ENCODE peak calls at places on chromosomes 16 and 17, in seven cellular contexts. One of them, this sample, is unnamed.

GRCh38 chr17:42833771-42834422 is 700 bp downstream of the PSME3 start:
- DNase-seq in HCT116: no peak
- DNase-seq in IMR-90: no peak
- DNase-seq in A549: no peak
- DNase-seq in transverse colon: no peak
- DNase-seq in body of pancreas: no peak
- DNase-seq in ovary: no peak
- DNase-seq in this sample: no peak

GRCh38 chr16:87457724-87458423 is 35.0 kb downstream of the ZCCHC14 start:
- DNase-seq in HCT116: peak; percentile 97
- DNase-seq in IMR-90: peak; percentile 99
- DNase-seq in A549: peak; percentile 36
- DNase-seq in transverse colon: no peak
- DNase-seq in body of pancreas: peak; percentile 27
- DNase-seq in ovary: peak; percentile 12
- DNase-seq in this sample: no peak

GRCh38 chr17:8147141-8147804 is 4.9 kb downstream of the PER1 start:
- DNase-seq in HCT116: no peak
- DNase-seq in IMR-90: no peak
- DNase-seq in A549: no peak
- DNase-seq in transverse colon: no peak
- DNase-seq in body of pancreas: no peak
- DNase-seq in ovary: no peak
- DNase-seq in this sample: no peak

GRCh38 chr16:20898938-20899502 is 1.1 kb downstream of the DCUN1D3 start:
- DNase-seq in HCT116: no peak
- DNase-seq in IMR-90: peak; percentile 86
- DNase-seq in A549: no peak
- DNase-seq in transverse colon: no peak
- DNase-seq in body of pancreas: no peak
- DNase-seq in ovary: no peak
- DNase-seq in this sample: no peak

GRCh38 chr17:58332720-58333395 is 4.3 kb upstream of the TSPOAP1 start:
- DNase-seq in HCT116: no peak
- DNase-seq in IMR-90: no peak
- DNase-seq in A549: no peak
- DNase-seq in transverse colon: no peak
- DNase-seq in body of pancreas: no peak
- DNase-seq in ovary: no peak
- DNase-seq in this sample: no peak

GRCh38 chr16:63702981-63703590 is 1418.8 kb downstream of the CDH11 start:
- DNase-seq in HCT116: no peak
- DNase-seq in IMR-90: no peak
- DNase-seq in A549: no peak
- DNase-seq in transverse colon: no peak
- DNase-seq in body of pancreas: peak; percentile 66
- DNase-seq in ovary: no peak
- DNase-seq in this sample: no peak

GRCh38 chr16:52501746-52502145 is 45.2 kb downstream of the TOX3 start:
- DNase-seq in HCT116: no peak
- DNase-seq in IMR-90: no peak
- DNase-seq in A549: no peak
- DNase-seq in transverse colon: no peak
- DNase-seq in body of pancreas: no peak
- DNase-seq in ovary: no peak
- DNase-seq in this sample: no peak

GRCh38 chr16:1745181-1745899 is 26.0 kb downstream of the NME3 start:
- DNase-seq in HCT116: no peak
- DNase-seq in IMR-90: peak; percentile 59
- DNase-seq in A549: no peak
- DNase-seq in transverse colon: no peak
- DNase-seq in body of pancreas: no peak
- DNase-seq in ovary: no peak
- DNase-seq in this sample: no peak

GRCh38 chr16:85638248-85638647 is 25.1 kb downstream of the GSE1 start:
- DNase-seq in HCT116: no peak
- DNase-seq in IMR-90: no peak
- DNase-seq in A549: no peak
- DNase-seq in transverse colon: no peak
- DNase-seq in body of pancreas: no peak
- DNase-seq in ovary: no peak
- DNase-seq in this sample: no peak

GRCh38 chr16:85638695-85639409 is 25.7 kb downstream of the GSE1 start:
- DNase-seq in HCT116: no peak
- DNase-seq in IMR-90: no peak
- DNase-seq in A549: no peak
- DNase-seq in transverse colon: no peak
- DNase-seq in body of pancreas: peak; percentile 70
- DNase-seq in ovary: no peak
- DNase-seq in this sample: peak; percentile 84

GRCh38 chr16:85640254-85640558 is 27.1 kb downstream of the GSE1 start:
- DNase-seq in HCT116: no peak
- DNase-seq in IMR-90: no peak
- DNase-seq in A549: no peak
- DNase-seq in transverse colon: no peak
- DNase-seq in body of pancreas: no peak
- DNase-seq in ovary: no peak
- DNase-seq in this sample: no peak

GRCh38 chr16:85640606-85641005 is 27.5 kb downstream of the GSE1 start:
- DNase-seq in HCT116: no peak
- DNase-seq in IMR-90: no peak
- DNase-seq in A549: no peak
- DNase-seq in transverse colon: no peak
- DNase-seq in body of pancreas: no peak
- DNase-seq in ovary: no peak
- DNase-seq in this sample: no peak

GRCh38 chr16:85639529-85640253 is 26.6 kb downstream of the GSE1 start:
- DNase-seq in HCT116: no peak
- DNase-seq in IMR-90: no peak
- DNase-seq in A549: no peak
- DNase-seq in transverse colon: no peak
- DNase-seq in body of pancreas: peak; percentile 81
- DNase-seq in ovary: no peak
- DNase-seq in this sample: peak; percentile 93
- TF ChIP-seq POLR2A in HCT116: no peak
- TF ChIP-seq POLR2A in IMR-90: no peak
- TF ChIP-seq POLR2A in A549: no peak
- TF ChIP-seq POLR2A in transverse colon: no peak
- TF ChIP-seq POLR2A in body of pancreas: peak; percentile 13
- TF ChIP-seq POLR2A in ovary: no peak
- TF ChIP-seq POLR2A in this sample: peak; percentile 6

DNA sequence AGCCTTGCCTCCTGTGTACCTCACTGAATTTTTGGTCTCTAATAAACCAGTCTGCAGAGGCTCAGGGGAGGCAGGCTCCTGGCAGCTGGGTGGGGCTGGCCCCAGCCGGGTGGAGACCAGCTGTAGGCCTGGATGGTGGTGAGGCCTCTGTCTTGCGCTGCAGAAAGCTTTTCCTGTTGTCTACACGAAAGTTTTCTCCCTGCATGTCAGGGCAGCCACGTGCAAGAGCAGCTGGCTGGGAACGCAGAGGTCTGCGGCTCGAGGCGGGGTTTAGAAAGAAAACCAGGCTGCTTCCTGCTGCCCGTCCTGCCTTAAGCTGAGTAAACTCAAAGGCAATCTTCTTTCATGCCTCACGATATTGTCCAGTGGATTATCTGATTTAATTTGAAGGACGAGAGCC is 2.4 kb downstream of the SERPINF1 start:
- DNase-seq in HCT116: no peak
- DNase-seq in IMR-90: peak; percentile 87
- DNase-seq in A549: no peak
- DNase-seq in transverse colon: peak; percentile 84
- DNase-seq in body of pancreas: peak; percentile 74
- DNase-seq in ovary: peak; percentile 76
- DNase-seq in this sample: no peak
- H3K4me3 ChIP-seq in HCT116: no peak overlapping the region
- H3K4me3 ChIP-seq in IMR-90: no peak overlapping the region
- H3K4me3 ChIP-seq in A549: no peak overlapping the region
- H3K4me3 ChIP-seq in transverse colon: no peak overlapping the region
- H3K4me3 ChIP-seq in body of pancreas: no peak overlapping the region
- H3K4me3 ChIP-seq in ovary: peak overlapping the region; percentile 47
- H3K4me3 ChIP-seq in this sample: no peak overlapping the region

GRCh38 chr17:46036491-46036890 is 37.4 kb downstream of the STH start:
- DNase-seq in HCT116: no peak
- DNase-seq in IMR-90: no peak
- DNase-seq in A549: no peak
- DNase-seq in transverse colon: no peak
- DNase-seq in body of pancreas: no peak
- DNase-seq in ovary: no peak
- DNase-seq in this sample: no peak

GRCh38 chr17:46038414-46038813 is 39.4 kb downstream of the STH start:
- DNase-seq in HCT116: no peak
- DNase-seq in IMR-90: no peak
- DNase-seq in A549: no peak
- DNase-seq in transverse colon: no peak
- DNase-seq in body of pancreas: no peak
- DNase-seq in ovary: peak; percentile 19
- DNase-seq in this sample: no peak

GRCh38 chr17:46039592-46040186 is 40.6 kb downstream of the STH start:
- DNase-seq in HCT116: no peak
- DNase-seq in IMR-90: no peak
- DNase-seq in A549: no peak
- DNase-seq in transverse colon: no peak
- DNase-seq in body of pancreas: peak; percentile 47
- DNase-seq in ovary: peak; percentile 30
- DNase-seq in this sample: peak; percentile 80

GRCh38 chr17:46037722-46038255 is 38.7 kb downstream of the STH start:
- DNase-seq in HCT116: no peak
- DNase-seq in IMR-90: no peak
- DNase-seq in A549: no peak
- DNase-seq in transverse colon: no peak
- DNase-seq in body of pancreas: no peak
- DNase-seq in ovary: no peak
- DNase-seq in this sample: no peak

DNA sequence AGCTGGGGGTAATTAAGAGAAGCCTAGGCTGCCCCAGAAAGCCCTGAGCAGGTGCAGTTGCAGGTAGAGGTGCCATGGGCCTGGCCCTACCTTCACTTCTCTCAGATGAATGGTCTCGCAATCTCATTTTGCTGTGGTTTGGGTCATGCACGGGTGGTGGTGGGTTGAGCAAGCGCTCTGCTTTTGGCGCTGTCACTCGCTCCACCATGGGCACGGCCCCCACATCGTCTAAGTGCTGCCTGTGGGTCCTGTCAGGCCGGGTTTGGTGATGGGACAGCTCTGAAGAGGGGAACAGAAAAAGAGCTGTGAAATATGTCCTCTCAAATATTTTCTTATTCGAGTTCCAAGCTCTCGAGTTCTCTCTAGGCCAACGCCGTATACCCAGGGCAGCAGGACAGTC is 39.9 kb downstream of the STH start:
- DNase-seq in HCT116: no peak
- DNase-seq in IMR-90: no peak
- DNase-seq in A549: no peak
- DNase-seq in transverse colon: no peak
- DNase-seq in body of pancreas: no peak
- DNase-seq in ovary: peak; percentile 15
- DNase-seq in this sample: no peak
- H3K27ac ChIP-seq in HCT116: no peak overlapping the region
- H3K27ac ChIP-seq in IMR-90: no peak overlapping the region
- H3K27ac ChIP-seq in A549: no peak overlapping the region
- H3K27ac ChIP-seq in transverse colon: no peak overlapping the region
- H3K27ac ChIP-seq in body of pancreas: peak overlapping the region; percentile 16
- H3K27ac ChIP-seq in ovary: no peak overlapping the region
- H3K27ac ChIP-seq in this sample: no peak overlapping the region

GRCh38 chr17:82065638-82066303 is at the start of gene DUS1L:
- DNase-seq in HCT116: no peak
- DNase-seq in IMR-90: peak; percentile 37
- DNase-seq in A549: peak; percentile 72
- DNase-seq in transverse colon: peak; percentile 67
- DNase-seq in body of pancreas: peak; percentile 62
- DNase-seq in ovary: peak; percentile 84
- DNase-seq in this sample: peak; percentile 58
- TF ChIP-seq POLR2A in HCT116: peak; percentile 87
- TF ChIP-seq POLR2A in IMR-90: no peak
- TF ChIP-seq POLR2A in A549: peak; percentile 59
- TF ChIP-seq POLR2A in transverse colon: no peak
- TF ChIP-seq POLR2A in body of pancreas: no peak
- TF ChIP-seq POLR2A in ovary: no peak
- TF ChIP-seq POLR2A in this sample: peak; percentile 84

DNA sequence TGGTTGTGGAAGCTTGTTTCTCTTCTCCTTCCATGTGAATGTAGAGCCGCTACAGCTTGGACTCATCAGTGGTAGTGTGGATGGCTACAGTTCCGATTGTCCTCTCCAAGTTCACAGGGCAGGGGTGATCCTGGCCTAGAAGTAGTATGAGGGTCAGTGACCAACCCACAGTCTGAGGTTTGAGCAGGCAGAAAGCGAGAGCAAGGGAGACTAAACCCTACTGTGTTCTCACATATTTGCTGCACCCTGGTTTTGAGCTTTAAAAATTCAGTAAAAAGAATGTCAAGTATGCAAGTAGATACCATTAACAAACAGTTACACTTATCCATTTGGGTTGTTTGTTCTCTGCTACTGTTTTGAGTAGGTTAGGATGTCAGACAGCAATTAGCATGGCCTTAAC is 148.9 kb downstream of the MRTFB start:
- DNase-seq in HCT116: no peak
- DNase-seq in IMR-90: no peak
- DNase-seq in A549: no peak
- DNase-seq in transverse colon: no peak
- DNase-seq in body of pancreas: no peak
- DNase-seq in ovary: no peak
- DNase-seq in this sample: no peak
- H3K4me3 ChIP-seq in HCT116: no peak overlapping the region
- H3K4me3 ChIP-seq in IMR-90: no peak overlapping the region
- H3K4me3 ChIP-seq in A549: no peak overlapping the region
- H3K4me3 ChIP-seq in transverse colon: no peak overlapping the region
- H3K4me3 ChIP-seq in body of pancreas: no peak overlapping the region
- H3K4me3 ChIP-seq in ovary: no peak overlapping the region
- H3K4me3 ChIP-seq in this sample: no peak overlapping the region

DNA sequence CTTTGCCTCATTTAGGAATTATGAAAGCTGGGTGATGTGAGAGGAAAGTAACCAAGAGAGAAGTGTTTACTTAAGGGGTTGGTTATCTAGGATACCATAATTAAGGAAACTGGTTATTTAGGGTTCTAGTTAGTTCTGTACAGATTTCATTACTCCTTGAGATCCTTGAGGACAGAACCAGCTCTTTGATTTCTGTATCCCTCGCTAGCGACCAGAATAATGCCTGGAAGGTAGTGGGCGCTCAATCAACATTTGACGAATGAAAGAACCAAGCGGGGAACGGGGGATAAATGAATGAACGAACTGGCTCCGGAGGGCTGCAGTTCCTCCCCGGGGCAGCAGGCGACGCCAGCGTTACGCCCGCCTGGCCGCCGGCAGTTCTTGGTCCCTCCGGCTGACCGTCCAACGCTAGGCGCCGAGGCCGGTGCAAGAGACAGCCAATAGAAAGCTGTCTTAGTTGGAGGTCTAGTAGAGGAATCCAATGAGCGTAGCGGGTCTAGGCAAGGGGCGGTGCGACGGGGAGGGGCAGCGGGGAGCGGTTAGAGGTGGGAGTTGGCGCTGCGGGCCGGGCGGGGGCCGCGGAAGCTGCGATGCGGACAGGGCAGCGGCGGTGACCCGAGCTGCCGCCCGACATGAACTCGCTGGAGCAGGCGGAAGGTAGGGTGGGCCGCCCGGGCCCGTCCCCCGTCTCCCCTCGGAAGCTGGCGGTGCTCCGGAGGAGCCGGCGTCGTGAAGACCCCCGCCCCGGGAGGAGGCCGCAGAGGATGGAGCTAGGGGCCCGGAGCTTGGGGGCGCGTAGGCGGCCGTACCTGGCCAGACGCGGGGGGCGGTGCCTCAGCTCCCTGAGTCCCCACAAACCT is at the start of gene CNEP1R1:
- DNase-seq in HCT116: peak; percentile 96
- DNase-seq in IMR-90: peak; percentile 95
- DNase-seq in A549: peak; percentile 97
- DNase-seq in transverse colon: peak; percentile 96
- DNase-seq in body of pancreas: peak; percentile 95
- DNase-seq in ovary: peak; percentile 96
- DNase-seq in this sample: peak; percentile 95
- H3K27ac ChIP-seq in HCT116: peak within 1 kb of the TSS; percentile 45
- H3K27ac ChIP-seq in IMR-90: peak within 1 kb of the TSS; percentile 34
- H3K27ac ChIP-seq in A549: peak within 1 kb of the TSS; percentile 82
- H3K27ac ChIP-seq in transverse colon: peak within 1 kb of the TSS; percentile 92
- H3K27ac ChIP-seq in body of pancreas: peak within 1 kb of the TSS; percentile 71
- H3K27ac ChIP-seq in ovary: peak within 1 kb of the TSS; percentile 73
- H3K27ac ChIP-seq in this sample: peak within 1 kb of the TSS; percentile 38